ENCODE peak calls at places on chromosomes 13 and 19, in ten cellular contexts. I is AG08395; O is endodermal cell; F is lower lobe of right lung; V is activated CD4-positive, alpha-beta T cell treated with anti-CD3 and anti-CD28 coated beads, Interleukin-2, amount 50 U/mL, for 48 hours; H is activated CD4-positive, CD25-positive, alpha-beta regulatory T cell treated with anti-CD3 and anti-CD28 coated beads, Interleukin-2, amount 50 U/mL, for 16 hours; B is fibroblast of mammary gland; R is activated CD8-positive, alpha-beta memory T cell treated with anti-CD3 and anti-CD28 coated beads for 1 hour; W is NCI-H748 treated with DMSO at 0.1 percent for 48 hours; P is dermis microvascular lymphatic vessel endothelial cell. U is an unnamed sample.

GRCh38 chr13:82654851-82655517 is 1227.3 kb downstream of the SLITRK1 start:
- DNase-seq in O (no peak), F (peak), B (peak), V (no peak), W (no peak), P (peak), I (no peak), H (no peak), R (no peak), U (peak)

GRCh38 chr13:97257800-97258799 is 36.0 kb downstream of the MBNL2 start:
- DNase-seq in B (peak), H (no peak), I (peak), W (no peak), O (peak), R (no peak), P (peak), F (no peak), V (no peak), U (peak)

GRCh38 chr19:3655402-3656072 is 28.9 kb upstream of the CACTIN start:
- DNase-seq in V (no peak), F (no peak), P (no peak), I (peak), W (no peak), H (no peak), B (peak), R (no peak), O (no peak), U (peak)

GRCh38 chr13:99220199-99220931 is 19.7 kb downstream of the UBAC2 start:
- DNase-seq in P (no peak), V (no peak), I (no peak), W (no peak), F (no peak), H (no peak), R (no peak), B (no peak), O (no peak), U (peak)

GRCh38 chr19:55436847-55437246 is 6.3 kb downstream of the SHISA7 start:
- DNase-seq in F (no peak), W (no peak), I (no peak), R (no peak), P (no peak), O (no peak), H (no peak), V (no peak), B (no peak), U (no peak)

GRCh38 chr19:17248011-17248776 is 2.5 kb upstream of the NR2F6 start:
- DNase-seq in B (no peak), H (no peak), V (no peak), I (no peak), P (no peak), O (peak), F (no peak), W (no peak), R (no peak), U (peak)

GRCh38 chr19:16875584-16876555 is 12.9 kb upstream of the F2RL3 start:
- DNase-seq in I (no peak), O (no peak), R (no peak), W (no peak), P (no peak), V (no peak), B (no peak), H (no peak), F (no peak), U (no peak)

GRCh38 chr13:85729296-85729695 is 69.9 kb downstream of the SLITRK6 start:
- DNase-seq in B (no peak), O (no peak), W (no peak), I (no peak), P (no peak), F (no peak), V (no peak), R (no peak), H (no peak), U (no peak)

GRCh38 chr19:21680679-21681078 is 86.7 kb downstream of the ZNF100 start:
- DNase-seq in V (no peak), R (no peak), I (no peak), H (no peak), P (no peak), B (no peak), O (no peak), W (no peak), F (no peak), U (no peak)

GRCh38 chr19:41705393-41706174 is 2.8 kb upstream of the CEACAM5 start:
- DNase-seq in W (no peak), V (peak), F (no peak), I (no peak), H (no peak), R (peak), B (peak), P (no peak), O (peak), U (peak)

GRCh38 chr13:65606622-65607021 is 1623.5 kb downstream of the PCDH9 start:
- DNase-seq in R (no peak), I (no peak), W (no peak), F (no peak), H (no peak), B (peak), P (no peak), O (no peak), V (no peak), U (no peak)

GRCh38 chr19:32743021-32743420 is 23.5 kb downstream of the TDRD12 start:
- DNase-seq in F (no peak), P (no peak), I (no peak), O (no peak), W (no peak), H (no peak), B (no peak), V (no peak), R (no peak), U (no peak)

GRCh38 chr13:27258637-27259377 is 7.4 kb downstream of the RPL21 start:
- DNase-seq in B (no peak), F (no peak), H (no peak), V (no peak), R (no peak), P (no peak), W (no peak), O (no peak), I (no peak), U (no peak)

GRCh38 chr13:78601124-78601885 is 2.0 kb downstream of the POU4F1 start:
- DNase-seq in R (no peak), V (no peak), P (no peak), I (no peak), O (peak), F (no peak), W (no peak), B (peak), H (no peak), U (no peak)

GRCh38 chr13:27654816-27655215 is 33.1 kb downstream of the POLR1D start:
- DNase-seq in V (no peak), W (no peak), F (no peak), P (no peak), R (no peak), O (no peak), I (no peak), H (no peak), B (no peak), U (no peak)

GRCh38 chr19:33374406-33374703 is 846 bp downstream of the CEBPG start:
- DNase-seq in P (no peak), H (no peak), B (no peak), W (peak), I (no peak), F (no peak), R (no peak), O (no peak), V (peak), U (peak)

GRCh38 chr13:26719356-26719945 is 41.1 kb downstream of the GPR12 start:
- DNase-seq in W (peak), I (peak), V (no peak), R (no peak), O (no peak), F (no peak), H (no peak), P (no peak), B (no peak), U (peak)

GRCh38 chr13:24124789-24125476 is 35.6 kb upstream of the SPATA13 start:
- DNase-seq in F (no peak), I (no peak), P (no peak), V (no peak), O (no peak), B (no peak), H (no peak), W (no peak), R (no peak), U (no peak)

GRCh38 chr13:45333973-45334922 is 6.7 kb downstream of the TPT1 start:
- DNase-seq in P (no peak), H (no peak), V (no peak), B (peak), W (no peak), F (no peak), O (peak), R (no peak), I (peak), U (no peak)

GRCh38 chr19:40549007-40549708 is 27.5 kb upstream of the SHKBP1 start:
- DNase-seq in R (peak), F (peak), W (peak), O (peak), V (peak), B (peak), P (peak), H (peak), I (peak), U (no peak)

GRCh38 chr19:58196911-58197616 is 14.2 kb downstream of the ZNF274 start:
- DNase-seq in I (no peak), V (no peak), W (peak), P (no peak), B (peak), O (no peak), R (no peak), H (no peak), F (no peak), U (peak)

GRCh38 chr13:51679616-51680015 is 95.4 kb downstream of the WDFY2 start:
- DNase-seq in F (no peak), I (no peak), O (no peak), R (no peak), V (no peak), H (no peak), B (no peak), W (no peak), P (no peak), U (no peak)

GRCh38 chr19:39406656-39407393 is at the start of gene ZFP36:
- DNase-seq in R (peak), B (peak), P (peak), F (peak), I (peak), W (peak), V (peak), O (peak), H (peak), U (peak)

GRCh38 chr19:32336259-32337111 is 8.9 kb upstream of the ZNF507 start:
- DNase-seq in H (no peak), F (no peak), V (no peak), R (no peak), I (peak), W (no peak), B (peak), P (no peak), O (no peak), U (no peak)

GRCh38 chr13:61275740-61276139 is 139.9 kb downstream of the PCDH20 start:
- DNase-seq in I (no peak), F (no peak), P (no peak), R (no peak), H (no peak), O (no peak), V (no peak), B (no peak), W (no peak), U (no peak)

GRCh38 chr13:28569886-28570285 is 75.0 kb upstream of the FLT1 start:
- DNase-seq in H (no peak), F (no peak), V (no peak), R (no peak), O (no peak), B (no peak), I (no peak), P (no peak), W (no peak), U (no peak)

GRCh38 chr19:55670280-55671053 is 4.6 kb upstream of the EPN1 start:
- DNase-seq in B (no peak), R (no peak), I (no peak), V (no peak), H (no peak), P (no peak), F (peak), W (no peak), O (peak), U (no peak)

GRCh38 chr19:610071-610800 is 20.6 kb downstream of the HCN2 start:
- DNase-seq in B (no peak), V (peak), R (no peak), I (no peak), W (no peak), P (no peak), O (no peak), F (no peak), H (no peak), U (peak)

GRCh38 chr19:29712744-29713516 is 2.1 kb downstream of the C19orf12 start:
- DNase-seq in R (no peak), W (no peak), B (no peak), O (peak), F (no peak), V (no peak), I (no peak), H (no peak), P (no peak), U (no peak)

GRCh38 chr13:107900775-107901174 is 314.6 kb downstream of the LIG4 start:
- DNase-seq in R (no peak), P (no peak), H (no peak), O (no peak), I (no peak), V (no peak), B (peak), W (no peak), F (no peak), U (no peak)

U was measured in myocyte.